ENCODE peak calls at places on chromosomes 1 and 21, in ten cellular contexts. D is kidney epithelial cell; O is fibroblast of lung; P is stimulated activated naive CD8-positive, alpha-beta T cell treated with anti-CD3 and anti-CD28 coated beads, Interleukin-15, Interleukin-2, amounts not matched to agents 100 U/mL and 50 U/mL, for 24 hours; W is K562; S is fibroblast of gingiva; H is NCI-H1694 treated with DMSO at 0.1 percent for 48 hours; V is ELF-1; M is stimulated activated CD4-positive, alpha-beta T cell treated with anti-CD3 and anti-CD28 coated beads, Interleukin-12 subunit alpha, Interleukin-12 subunit beta, amount 100 ng/mL, for 4 hours; J is adipocyte. B is an unnamed sample.

GRCh38 chr21:37631319-37632117 is 264.9 kb downstream of the DYRK1A start:
- DNase-seq in W (no peak), H (no peak), O (no peak), J (no peak), S (no peak), P (peak), M (no peak), D (peak), V (peak), B (no peak)

GRCh38 chr21:39696620-39697019 is 48.4 kb upstream of the IGSF5 start:
- DNase-seq in D (no peak), P (no peak), S (no peak), O (peak), V (no peak), H (no peak), M (no peak), W (no peak), J (no peak), B (no peak)

GRCh38 chr21:32322676-32323075 is 24.0 kb downstream of the MRAP start:
- DNase-seq in P (no peak), H (no peak), V (no peak), M (no peak), W (no peak), S (no peak), O (no peak), D (no peak), J (no peak), B (no peak)

GRCh38 chr21:42983102-42983501 is 8.7 kb downstream of the PKNOX1 start:
- DNase-seq in H (no peak), M (no peak), W (no peak), J (no peak), P (no peak), O (peak), S (no peak), V (no peak), D (no peak), B (no peak)

GRCh38 chr1:85464497-85465098 is 361 bp downstream of the DDAH1 start:
- DNase-seq in M (peak), W (no peak), V (peak), S (peak), O (peak), H (peak), P (peak), J (peak), D (no peak), B (peak)

GRCh38 chr1:3212453-3213230 is 143.6 kb downstream of the PRDM16 start:
- DNase-seq in J (no peak), V (no peak), D (no peak), M (no peak), O (no peak), S (no peak), W (no peak), H (no peak), P (no peak), B (no peak)

GRCh38 chr1:227449727-227450420 is 113.5 kb upstream of the ZNF678 start:
- DNase-seq in V (no peak), H (no peak), D (no peak), S (no peak), M (no peak), J (no peak), W (no peak), O (peak), P (no peak), B (no peak)

GRCh38 chr1:189429610-189430009 is 1048.1 kb downstream of the BRINP3 start:
- DNase-seq in J (peak), O (peak), H (no peak), P (no peak), V (peak), W (peak), D (peak), M (no peak), S (no peak), B (no peak)

GRCh38 chr1:19232526-19232851 is 18.8 kb downstream of the EMC1 start:
- DNase-seq in V (no peak), J (peak), M (no peak), W (no peak), S (peak), H (no peak), O (peak), P (no peak), D (no peak), B (peak)

GRCh38 chr1:54488065-54488750 is 59.8 kb upstream of the ACOT11 start:
- DNase-seq in O (peak), V (peak), M (peak), P (peak), J (peak), S (peak), W (peak), D (peak), H (peak), B (peak)

GRCh38 chr1:41806472-41807155 is 112.1 kb downstream of the HIVEP3 start:
- DNase-seq in V (no peak), D (no peak), P (peak), M (peak), O (no peak), H (no peak), S (no peak), J (no peak), W (no peak), B (no peak)

GRCh38 chr1:87334351-87335174 is 5.9 kb downstream of the LMO4 start:
- DNase-seq in J (peak), S (peak), O (peak), D (no peak), P (no peak), V (peak), W (peak), M (no peak), H (no peak), B (no peak)

GRCh38 chr21:36859744-36860501 is 106.5 kb downstream of the HLCS start:
- DNase-seq in J (no peak), O (peak), V (peak), P (peak), H (no peak), M (no peak), S (no peak), D (no peak), W (peak), B (peak)

GRCh38 chr1:188782220-188782841 is 1695.3 kb downstream of the BRINP3 start:
- DNase-seq in O (peak), V (peak), P (no peak), S (no peak), D (peak), W (peak), M (no peak), J (peak), H (peak), B (no peak)

GRCh38 chr1:47895436-47895835 is 101.7 kb downstream of the TRABD2B start:
- DNase-seq in D (no peak), O (no peak), W (no peak), S (no peak), P (no peak), V (no peak), H (no peak), M (no peak), J (no peak), B (no peak)

GRCh38 chr1:211118407-211119102 is 15.4 kb downstream of the KCNH1 start:
- DNase-seq in S (peak), O (peak), W (no peak), J (peak), V (no peak), M (no peak), H (no peak), D (no peak), P (no peak), B (no peak)

B was measured in posterior vena cava.